ENCODE peak calls at places on chromosomes 12 and 14, in seven cellular contexts. T, R, L, D, X, G and F are unnamed samples.

GRCh38 chr12:25995906-25996305 is 37.4 kb downstream of the RASSF8 start:
- DNase-seq in T (no peak), R (no peak), L (no peak), D (no peak), X (peak; percentile 60), G (no peak), F (no peak)

GRCh38 chr12:118835911-118836310 is 145.4 kb upstream of the SRRM4 start:
- DNase-seq in T (no peak), R (no peak), L (no peak), D (no peak), X (no peak), G (no peak), F (no peak)

GRCh38 chr12:69648476-69648875 is 37.8 kb upstream of the LRRC10 start:
- DNase-seq in T (no peak), R (no peak), L (no peak), D (no peak), X (peak; percentile 96), G (no peak), F (no peak)

GRCh38 chr12:19654630-19655384 is 215.5 kb downstream of the AEBP2 start:
- DNase-seq in T (no peak), R (no peak), L (no peak), D (no peak), X (peak; percentile 84), G (no peak), F (no peak)

GRCh38 chr14:87690076-87690661 is 302.8 kb downstream of the GALC start:
- DNase-seq in T (no peak), R (no peak), L (no peak), D (no peak), X (no peak), G (no peak), F (no peak)

GRCh38 chr14:20332946-20333782 is at the start of gene CCNB1IP1:
- DNase-seq in T (peak; percentile 78), R (no peak), L (peak; percentile 68), D (peak; percentile 65), X (peak; percentile 91), G (peak; percentile 91), F (peak; percentile 65)

GRCh38 chr12:40104461-40105264 is 1.2 kb downstream of the SLC2A13 start:
- DNase-seq in T (no peak), R (peak; percentile 71), L (no peak), D (peak; percentile 27), X (peak; percentile 2), G (no peak), F (no peak)

GRCh38 chr12:83850531-83850930 is 1062.1 kb downstream of the SLC6A15 start:
- DNase-seq in T (no peak), R (no peak), L (no peak), D (no peak), X (no peak), G (no peak), F (no peak)

GRCh38 chr14:73124180-73124894 is 12.0 kb upstream of the PSEN1 start:
- DNase-seq in T (no peak), R (no peak), L (no peak), D (no peak), X (no peak), G (no peak), F (no peak)

GRCh38 chr12:53255993-53256392 is 12.1 kb upstream of the ESPL1 start:
- DNase-seq in T (no peak), R (no peak), L (no peak), D (no peak), X (no peak), G (no peak), F (no peak)

GRCh38 chr12:53252349-53252916 is 15.7 kb upstream of the ESPL1 start:
- DNase-seq in T (no peak), R (peak; percentile 78), L (no peak), D (peak; percentile 33), X (no peak), G (no peak), F (peak; percentile 53)

GRCh38 chr12:53253298-53253697 is 14.8 kb upstream of the ESPL1 start:
- DNase-seq in T (no peak), R (no peak), L (no peak), D (no peak), X (no peak), G (no peak), F (no peak)

GRCh38 chr12:53254816-53255545 is 13.1 kb upstream of the ESPL1 start:
- DNase-seq in T (no peak), R (no peak), L (no peak), D (no peak), X (no peak), G (no peak), F (no peak)

GRCh38 chr12:53251477-53252348 is 16.4 kb upstream of the ESPL1 start:
- DNase-seq in T (peak; percentile 84), R (peak; percentile 86), L (peak; percentile 73), D (peak; percentile 87), X (peak; percentile 64), G (peak; percentile 48), F (peak; percentile 83)
- TF ChIP-seq POLR2A in T (no peak), R (no peak), L (peak; percentile 36), D (peak; percentile 63), X (peak; percentile 67), G (peak; percentile 37), F (peak; percentile 24)

GRCh38 chr14:23564181-23564812 is 3.3 kb downstream of the AP1G2 start:
- DNase-seq in T (no peak), R (no peak), L (no peak), D (no peak), X (no peak), G (no peak), F (no peak)
- H3K36me3 ChIP-seq in T (peaks cover 15% of the 10 kb centered on the region), R (peaks cover 41% of the 10 kb centered on the region), L (no peaks in the 10 kb centered on the region), D (no peaks in the 10 kb centered on the region), X (peaks cover 7% of the 10 kb centered on the region), G (peaks cover 22% of the 10 kb centered on the region), F (no peaks in the 10 kb centered on the region)

GRCh38 chr12:56165369-56165768 is 7.2 kb downstream of the MYL6 start:
- DNase-seq in T (no peak), R (no peak), L (no peak), D (no peak), X (no peak), G (no peak), F (no peak)
- TF ChIP-seq POLR2A in T (no peak), R (no peak), L (no peak), D (no peak), X (no peak), G (no peak), F (no peak)

GRCh38 chr12:113278141-113278540 is 56.8 kb downstream of the SLC8B1 start:
- DNase-seq in T (no peak), R (peak; percentile 38), L (no peak), D (no peak), X (no peak), G (no peak), F (peak; percentile 23)

GRCh38 chr12:113277511-113277910 is 56.2 kb downstream of the TPCN1 start:
- DNase-seq in T (no peak), R (peak; percentile 46), L (no peak), D (no peak), X (no peak), G (no peak), F (no peak)

GRCh38 chr12:113276306-113276705 is 55.0 kb downstream of the TPCN1 start:
- DNase-seq in T (no peak), R (peak; percentile 20), L (no peak), D (no peak), X (peak; percentile 13), G (no peak), F (peak; percentile 67)

GRCh38 chr12:113278631-113279030 is 56.3 kb downstream of the SLC8B1 start:
- DNase-seq in T (no peak), R (peak; percentile 25), L (no peak), D (no peak), X (no peak), G (no peak), F (no peak)

DNA sequence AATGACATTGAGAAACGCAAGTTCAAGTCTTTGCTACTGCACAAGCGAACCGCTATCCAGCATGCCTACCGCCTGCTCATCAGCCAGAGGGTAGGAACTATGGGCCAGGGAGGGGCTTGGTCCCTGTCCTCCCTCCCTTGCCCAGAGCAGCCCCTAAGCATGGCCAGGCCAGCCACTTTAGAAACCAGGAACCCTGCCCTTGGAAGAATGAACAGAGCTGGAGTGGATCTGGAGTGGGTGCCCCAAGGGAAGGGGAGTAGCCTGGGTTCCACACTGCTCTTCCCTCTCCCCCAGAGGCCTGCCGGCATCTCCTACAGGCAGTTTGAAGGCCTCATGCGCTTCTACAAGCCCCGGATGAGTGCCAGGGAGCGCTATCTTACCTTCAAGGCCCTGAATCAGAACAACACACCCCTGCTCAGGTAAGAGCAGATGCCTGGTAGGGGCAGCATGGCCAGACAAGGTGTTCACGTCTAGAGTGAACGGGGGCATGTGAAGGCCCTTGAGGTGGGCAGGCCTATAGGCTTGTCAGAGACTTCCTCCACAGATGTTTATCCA is 55.8 kb downstream of the TPCN1 start:
- DNase-seq in T (no peak), R (peak; percentile 43), L (no peak), D (no peak), X (no peak), G (no peak), F (peak; percentile 7)
- H3K36me3 ChIP-seq in T (peaks cover 95% of the 10 kb centered on the region), R (peaks cover 69% of the 10 kb centered on the region), L (peaks cover 79% of the 10 kb centered on the region), D (no peaks in the 10 kb centered on the region), X (peaks cover 8% of the 10 kb centered on the region), G (no peaks in the 10 kb centered on the region), F (no peaks in the 10 kb centered on the region)

DNA sequence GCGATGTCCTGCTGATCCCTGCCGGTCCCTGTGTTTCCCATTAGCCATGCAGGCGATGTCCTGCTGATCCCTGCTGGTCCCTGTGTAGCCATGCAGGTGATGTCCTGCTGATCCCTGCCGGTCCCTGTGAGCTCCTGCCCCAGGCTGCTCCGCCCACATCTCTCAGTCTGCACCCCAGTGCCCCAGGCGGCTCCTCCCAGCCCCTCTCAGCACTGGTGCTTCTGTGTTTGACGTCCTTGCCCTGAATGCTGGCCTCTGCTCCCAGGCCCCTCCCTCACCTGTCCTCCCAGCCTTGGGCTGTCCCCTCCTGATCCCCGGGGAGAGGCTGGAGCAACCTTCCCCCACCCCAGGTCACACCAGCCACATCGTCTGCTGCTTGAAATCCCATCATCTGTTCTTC is 41.4 kb upstream of the TEX22 start:
- DNase-seq in T (no peak), R (no peak), L (no peak), D (no peak), X (no peak), G (no peak), F (no peak)
- TF ChIP-seq POLR2A in T (no peak), R (no peak), L (no peak), D (no peak), X (no peak), G (no peak), F (no peak)